ENCODE peak calls at places on chromosomes 13 and 19, in nine cellular contexts. E is choroid plexus epithelial cell, G is Caco-2, N is OCI-LY7, R is HepG2, S is RWPE1, O is A549, F is AG10803, X is cardiac fibroblast. P is an unnamed sample.

GRCh38 chr13:40207110-40207478 is 459.3 kb downstream of the FOXO1 start:
- DNase-seq in E (no peak), N (peak; percentile 86), R (no peak), S (no peak), X (no peak), F (no peak), G (no peak), O (no peak), P (peak; percentile 52)

GRCh38 chr19:8820234-8820633 is 11.9 kb downstream of the ZNF558 start:
- DNase-seq in N (no peak), X (no peak), E (no peak), O (no peak), R (no peak), G (no peak), S (no peak), F (no peak), P (no peak)

GRCh38 chr13:98111168-98112098 is 31.5 kb upstream of the FARP1 start:
- DNase-seq in X (no peak), G (no peak), N (no peak), F (no peak), R (no peak), S (no peak), O (no peak), E (no peak), P (no peak)

GRCh38 chr19:55369651-55370304 is 485 bp downstream of the IL11 start:
- DNase-seq in O (peak; percentile 86), F (peak; percentile 79), N (no peak), R (no peak), E (peak; percentile 72), G (peak; percentile 79), X (peak; percentile 48), S (peak; percentile 84), P (peak; percentile 41)

GRCh38 chr19:11361037-11361770 is 6.0 kb downstream of the PLPPR2 start:
- DNase-seq in G (peak; percentile 58), F (no peak), O (no peak), S (no peak), E (no peak), N (no peak), R (no peak), X (no peak), P (no peak)

GRCh38 chr19:48121909-48122371 is 11.3 kb upstream of the PLA2G4C start:
- DNase-seq in N (no peak), X (peak; percentile 51), R (no peak), F (no peak), E (peak; percentile 30), G (no peak), S (peak; percentile 32), O (no peak), P (no peak)

GRCh38 chr19:37342753-37343152 is 28.1 kb upstream of the ZNF527 start:
- DNase-seq in R (no peak), F (peak; percentile 22), X (peak; percentile 27), N (no peak), O (no peak), G (no peak), S (no peak), E (no peak), P (no peak)

GRCh38 chr13:82993417-82993816 is 888.9 kb downstream of the SLITRK1 start:
- DNase-seq in R (no peak), O (no peak), F (no peak), G (no peak), E (no peak), N (no peak), S (no peak), X (no peak), P (no peak)

GRCh38 chr19:383922-384800 is 24.8 kb downstream of the C2CD4C start:
- DNase-seq in N (no peak), G (peak; percentile 50), S (no peak), X (peak; percentile 15), F (no peak), E (peak; percentile 17), R (peak; percentile 22), O (no peak), P (peak; percentile 20)

GRCh38 chr19:45476349-45476717 is 8.5 kb downstream of the FOSB start:
- DNase-seq in S (no peak), G (peak; percentile 29), X (peak; percentile 55), O (peak; percentile 61), E (no peak), N (no peak), F (no peak), R (no peak), P (no peak)

GRCh38 chr19:45069056-45069455 is 7.2 kb downstream of the ZNF296 start:
- DNase-seq in O (peak; percentile 74), F (no peak), E (peak; percentile 19), X (peak; percentile 24), S (peak; percentile 73), N (no peak), G (no peak), R (no peak), P (no peak)

GRCh38 chr19:43776285-43776684 is 4.5 kb downstream of the KCNN4 start:
- DNase-seq in R (no peak), X (no peak), F (no peak), S (no peak), E (no peak), O (no peak), G (no peak), N (peak; percentile 47), P (no peak)

DNA sequence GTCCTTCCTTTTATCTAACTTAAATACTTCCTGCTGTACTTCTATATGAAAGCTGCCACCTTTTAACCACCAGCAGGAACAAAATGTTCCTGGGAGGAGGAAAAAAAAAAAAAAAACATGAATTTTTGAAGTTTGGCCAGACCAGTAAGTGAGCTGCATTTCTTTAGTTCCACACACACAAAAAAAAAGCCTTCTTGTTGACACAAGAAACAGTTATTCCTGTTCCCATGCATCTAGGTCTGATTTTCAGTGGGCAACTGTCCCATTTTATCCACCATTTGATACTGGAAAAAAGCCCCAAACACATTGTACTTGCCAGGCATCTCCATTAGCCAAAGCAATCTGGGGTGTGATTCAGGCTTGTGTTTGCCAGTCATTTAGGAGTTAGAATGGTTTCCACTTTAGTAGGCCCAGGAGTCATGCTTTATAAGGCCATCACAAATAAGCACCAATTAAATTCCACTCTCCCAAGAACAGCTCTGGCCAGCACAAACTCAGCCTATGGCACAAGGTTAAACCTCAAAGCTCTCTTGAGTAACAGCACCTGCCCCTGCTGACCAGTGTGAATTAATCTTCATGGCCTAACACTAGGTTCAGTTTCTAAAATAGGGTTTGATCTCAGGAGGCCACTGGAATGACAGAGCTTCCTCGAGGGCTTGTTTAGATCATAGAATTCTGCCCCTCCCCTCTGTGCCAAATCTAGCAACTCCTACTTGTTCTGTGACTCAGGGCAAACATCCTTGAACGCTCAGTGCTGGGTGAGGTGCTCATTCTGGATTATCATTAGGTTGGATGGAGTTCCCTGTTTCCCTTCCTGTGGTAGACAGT is 67.1 kb downstream of the NUFIP1 start:
- DNase-seq in G (peak; percentile 13), F (peak; percentile 93), S (peak; percentile 78), E (peak; percentile 98), N (no peak), R (peak; percentile 81), O (peak; percentile 92), X (peak; percentile 97), P (no peak)
- TF ChIP-seq CTCF in G (no peak), F (no peak), S (no peak), E (no peak), N (no peak), R (no peak), O (no peak), X (no peak), P (no peak)

GRCh38 chr13:87779451-87779850 is 108.3 kb downstream of the SLITRK5 start:
- DNase-seq in N (no peak), O (no peak), E (no peak), R (no peak), F (no peak), G (no peak), S (no peak), X (no peak), P (no peak)

GRCh38 chr13:87778128-87778527 is 107.0 kb downstream of the SLITRK5 start:
- DNase-seq in G (no peak), X (no peak), E (no peak), O (no peak), R (no peak), N (no peak), F (no peak), S (no peak), P (no peak)

DNA sequence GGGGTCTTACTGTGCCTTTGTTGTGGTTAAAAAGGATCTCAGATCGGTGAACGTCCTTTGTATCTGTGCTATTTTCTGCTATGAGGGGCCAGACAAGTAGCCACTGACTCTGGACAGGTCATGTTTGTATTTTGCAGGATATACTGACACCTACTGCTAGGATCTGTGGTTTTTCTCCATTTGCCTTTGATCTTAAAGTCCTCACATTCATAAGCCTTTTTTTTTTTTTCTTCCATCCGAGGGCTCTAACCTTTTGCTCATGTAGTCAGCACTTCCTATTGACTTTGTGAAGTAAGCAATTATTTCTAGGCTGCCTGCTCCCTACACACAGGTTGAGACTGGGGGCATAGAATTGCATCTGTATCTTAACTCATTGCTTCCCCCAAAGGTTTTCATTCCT is 106.2 kb downstream of the SLITRK5 start:
- DNase-seq in N (peak; percentile 50), E (peak; percentile 13), O (peak; percentile 26), X (no peak), G (peak; percentile 4), R (peak; percentile 63), S (no peak), F (no peak), P (no peak)
- TF ChIP-seq CTCF in N (peak; percentile 72), E (no peak), O (no peak), X (no peak), G (no peak), R (peak; percentile 43), S (no peak), F (no peak), P (no peak)

GRCh38 chr13:25095862-25096453 is at the start of gene PABPC3:
- DNase-seq in G (no peak), S (no peak), O (no peak), E (no peak), N (no peak), F (peak; percentile 1), X (peak; percentile 10), R (no peak), P (peak; percentile 37)
- TF ChIP-seq CTCF in G (no peak), S (no peak), O (no peak), E (no peak), N (no peak), F (no peak), X (no peak), R (no peak), P (no peak)

DNA sequence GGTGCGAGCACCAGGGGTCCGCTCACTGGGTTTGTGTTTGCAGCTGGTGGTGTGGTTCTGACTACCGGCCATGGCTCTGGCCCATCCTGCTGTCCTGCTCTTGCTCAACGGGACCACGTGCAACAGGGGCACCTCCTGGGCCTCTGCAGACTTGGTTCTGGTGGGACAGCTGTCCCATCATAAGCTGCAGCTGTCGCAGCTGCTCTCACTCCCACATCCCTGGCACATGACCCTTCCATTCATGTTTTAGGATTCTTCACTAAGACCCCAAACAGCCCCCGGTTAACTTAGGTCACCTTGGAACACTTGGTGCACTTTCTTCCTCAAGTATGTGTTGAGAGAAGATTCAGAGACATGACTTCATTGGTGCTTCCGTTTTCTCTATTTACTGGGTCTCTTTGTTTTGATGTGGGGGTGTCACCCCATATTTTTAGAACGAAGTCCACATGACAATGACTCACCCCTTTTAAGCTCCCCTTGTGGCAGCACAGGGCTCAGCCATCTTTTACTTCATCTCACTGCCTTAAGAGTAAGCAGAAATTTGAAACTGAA is 68.4 kb upstream of the ARHGEF7 start:
- DNase-seq in S (no peak), R (no peak), F (peak; percentile 45), O (no peak), X (peak; percentile 42), E (peak; percentile 45), G (no peak), N (no peak), P (peak; percentile 69)
- TF ChIP-seq CTCF in S (no peak), R (no peak), F (peak; percentile 49), O (no peak), X (peak; percentile 38), E (peak; percentile 51), G (no peak), N (peak; percentile 9), P (peak; percentile 28)

P was measured in NB4.